ENCODE peak calls at places on chromosomes 7 and 10, in eight cellular contexts. I is A673; L is lower lobe of right lung; M is AG09309; H is CD4-positive, alpha-beta T cell; W is fibroblast of lung; A is Peyer's patch; O is endothelial cell of umbilical vein. G is an unnamed sample.

GRCh38 chr7:39927018-39927417 is 23.0 kb upstream of the CDK13 start:
- DNase-seq in I (no peak), M (no peak), W (no peak), A (no peak), O (no peak), L (no peak), H (no peak), G (no peak)

GRCh38 chr10:31679931-31680330 is 248.7 kb downstream of the ARHGAP12 start:
- DNase-seq in I (no peak), A (no peak), H (no peak), O (no peak), L (no peak), W (no peak), M (no peak), G (no peak)

GRCh38 chr7:158277219-158278141 is 310.1 kb downstream of the PTPRN2 start:
- DNase-seq in A (no peak), W (no peak), H (no peak), L (no peak), I (no peak), M (no peak), O (no peak), G (no peak)

GRCh38 chr10:7755103-7755502 is 32.7 kb downstream of the KIN start:
- DNase-seq in L (no peak), O (no peak), W (no peak), M (no peak), H (no peak), A (no peak), I (no peak), G (no peak)

GRCh38 chr7:105478606-105479005 is 43.5 kb downstream of the PUS7 start:
- DNase-seq in A (no peak), H (no peak), L (no peak), I (no peak), M (no peak), W (no peak), O (peak), G (no peak)

GRCh38 chr10:86632009-86632800 is 22.1 kb upstream of the OPN4 start:
- DNase-seq in M (no peak), I (no peak), W (peak), O (no peak), L (no peak), A (no peak), H (no peak), G (no peak)

GRCh38 chr10:103852856-103853255 is 2.5 kb downstream of the SH3PXD2A start:
- DNase-seq in W (peak), I (no peak), O (no peak), M (no peak), A (no peak), L (no peak), H (no peak), G (no peak)

GRCh38 chr7:121419201-121420148 is 23.4 kb upstream of the FAM3C start:
- DNase-seq in H (no peak), W (no peak), O (no peak), A (peak), M (no peak), L (no peak), I (no peak), G (no peak)

GRCh38 chr7:44583145-44583544 is 1.1 kb upstream of the TMED4 start:
- DNase-seq in A (no peak), L (no peak), H (no peak), O (no peak), M (no peak), W (no peak), I (no peak), G (no peak)

GRCh38 chr7:3259711-3260424 is 41.2 kb upstream of the SDK1 start:
- DNase-seq in M (no peak), W (peak), H (no peak), L (no peak), A (no peak), I (no peak), O (no peak), G (no peak)

GRCh38 chr7:144786079-144786478 is 49.8 kb downstream of the TPK1 start:
- DNase-seq in W (no peak), A (no peak), L (no peak), H (no peak), M (no peak), O (no peak), I (no peak), G (no peak)

GRCh38 chr10:111996103-111996502 is 187.5 kb downstream of the GPAM start:
- DNase-seq in O (no peak), W (no peak), M (no peak), L (no peak), I (no peak), H (no peak), A (no peak), G (no peak)

GRCh38 chr7:27166475-27167169 is 1.3 kb upstream of the HOXA9 start:
- DNase-seq in A (no peak), W (no peak), M (no peak), L (peak), H (no peak), O (no peak), I (no peak), G (no peak)

GRCh38 chr7:1883031-1883761 is 213.1 kb downstream of the ELFN1 start:
- DNase-seq in A (no peak), H (no peak), O (peak), I (peak), L (no peak), M (peak), W (peak), G (no peak)

DNA sequence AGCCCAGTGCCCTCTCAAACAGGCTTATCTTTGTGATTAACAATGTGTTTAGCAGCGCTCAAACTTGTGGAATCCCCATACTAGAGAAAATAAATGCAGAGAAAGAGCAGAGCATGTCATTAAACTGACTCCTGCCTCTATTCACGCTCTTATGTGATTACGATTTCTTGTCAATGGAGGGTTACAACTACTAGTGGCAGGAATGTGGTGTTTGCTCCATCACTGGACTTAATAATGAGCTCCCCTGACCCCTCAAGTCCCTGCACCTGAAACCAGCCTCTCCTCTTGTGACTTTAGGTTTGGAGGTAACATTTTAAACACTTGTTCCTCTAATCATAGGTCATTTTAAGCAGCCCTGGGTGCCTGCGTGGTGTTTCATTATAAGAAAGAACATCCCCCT is 121.9 kb downstream of the PLPP4 start:
- DNase-seq in O (no peak), I (no peak), H (no peak), L (no peak), W (no peak), A (no peak), M (no peak), G (no peak)
- TF ChIP-seq CTCF in O (no peak), I (no peak), H (no peak), L (no peak), W (no peak), A (no peak), M (no peak), G (no peak)

GRCh38 chr10:125060486-125060850 is 99.9 kb downstream of the CTBP2 start:
- DNase-seq in O (no peak), L (no peak), I (peak), W (no peak), M (no peak), H (no peak), A (no peak), G (no peak)
- TF ChIP-seq CTCF in O (no peak), L (no peak), I (no peak), W (no peak), M (no peak), H (no peak), A (no peak), G (no peak)

GRCh38 chr10:12729885-12730284 is 271.6 kb downstream of the CCDC3 start:
- DNase-seq in I (peak), L (no peak), A (no peak), H (no peak), W (no peak), M (no peak), O (no peak), G (peak)
- TF ChIP-seq CTCF in I (peak), L (no peak), A (no peak), H (no peak), W (peak), M (peak), O (peak), G (peak)

DNA sequence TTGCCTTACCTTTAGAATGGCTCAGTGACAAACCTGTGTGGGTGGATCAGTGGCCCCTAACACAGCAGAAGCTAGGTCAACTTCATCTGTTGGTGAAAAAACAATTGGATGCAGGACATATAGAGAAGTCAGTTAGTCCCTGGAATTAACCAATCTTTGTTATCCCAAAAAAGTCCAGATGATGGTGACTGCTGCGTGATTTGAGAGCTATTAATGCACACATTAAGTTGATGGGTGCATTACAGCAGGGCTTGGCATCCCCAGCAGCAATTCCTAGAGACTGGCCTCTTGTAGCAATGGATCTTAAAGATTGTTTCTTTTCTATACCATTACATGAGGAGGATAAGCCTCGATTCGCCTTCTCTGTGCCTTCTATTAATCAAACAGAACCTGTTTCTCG is 33.3 kb downstream of the OR13A1 start:
- DNase-seq in L (no peak), W (no peak), O (no peak), I (no peak), M (no peak), A (no peak), H (no peak), G (no peak)
- TF ChIP-seq CTCF in L (no peak), W (no peak), O (no peak), I (no peak), M (no peak), A (no peak), H (no peak), G (no peak)

G was measured in activated CD8-positive, alpha-beta T cell treated with anti-CD3 and anti-CD28 coated beads for 36 hours.